ENCODE peak calls at places on chromosomes 2 and 18, in six cellular contexts. W, T, A, O, F and E are unnamed samples.

GRCh38 chr2:46435796-46436360 is 43.5 kb upstream of the TMEM247 start:
- DNase-seq in W (no peak), T (peak; percentile 15), A (no peak), O (no peak), F (peak; percentile 73), E (no peak)

GRCh38 chr2:85672486-85672885 is 4.5 kb upstream of the SFTPB start:
- DNase-seq in W (no peak), T (no peak), A (no peak), O (no peak), F (no peak), E (no peak)

GRCh38 chr2:73985318-73986084 is 791 bp downstream of the TET3 start:
- DNase-seq in W (no peak), T (no peak), A (peak; percentile 89), O (peak; percentile 54), F (no peak), E (no peak)

GRCh38 chr2:38728694-38729093 is 22.5 kb downstream of the SRSF7 start:
- DNase-seq in W (no peak), T (no peak), A (no peak), O (no peak), F (no peak), E (no peak)

GRCh38 chr2:188203756-188204155 is 87.9 kb upstream of the GULP1 start:
- DNase-seq in W (no peak), T (no peak), A (no peak), O (peak; percentile 4), F (no peak), E (peak; percentile 55)

GRCh38 chr2:23436346-23437099 is 51.5 kb downstream of the KLHL29 start:
- DNase-seq in W (peak; percentile 81), T (peak; percentile 68), A (no peak), O (peak; percentile 62), F (peak; percentile 45), E (no peak)

GRCh38 chr2:222862068-222862914 is 1.5 kb downstream of the ACSL3 start:
- DNase-seq in W (no peak), T (peak; percentile 45), A (no peak), O (peak; percentile 66), F (no peak), E (no peak)

GRCh38 chr2:23460228-23460627 is 75.2 kb downstream of the KLHL29 start:
- DNase-seq in W (peak; percentile 18), T (no peak), A (no peak), O (peak; percentile 53), F (no peak), E (no peak)

GRCh38 chr2:33411765-33412164 is 64.7 kb upstream of the RASGRP3 start:
- DNase-seq in W (no peak), T (no peak), A (no peak), O (peak; percentile 32), F (peak; percentile 63), E (no peak)

GRCh38 chr2:73284296-73285161 is at the start of gene FBXO41:
- DNase-seq in W (no peak), T (no peak), A (peak; percentile 88), O (peak; percentile 48), F (no peak), E (no peak)

GRCh38 chr2:192128655-192129054 is 66.1 kb downstream of the TMEFF2 start:
- DNase-seq in W (no peak), T (no peak), A (no peak), O (peak; percentile 20), F (peak; percentile 43), E (no peak)

GRCh38 chr2:24009680-24010476 is at the start of gene MFSD2B:
- DNase-seq in W (no peak), T (no peak), A (peak; percentile 75), O (peak; percentile 49), F (peak; percentile 5), E (no peak)

GRCh38 chr18:11025671-11026070 is 123.7 kb downstream of the PIEZO2 start:
- DNase-seq in W (no peak), T (no peak), A (no peak), O (no peak), F (no peak), E (no peak)

GRCh38 chr18:72871091-72871490 is 3.3 kb upstream of the NETO1 start:
- DNase-seq in W (no peak), T (peak; percentile 68), A (no peak), O (no peak), F (peak; percentile 35), E (no peak)

GRCh38 chr18:71209944-71210343 is 921.1 kb downstream of the SOCS6 start:
- DNase-seq in W (peak; percentile 90), T (no peak), A (no peak), O (no peak), F (peak; percentile 1), E (no peak)

GRCh38 chr2:100766806-100767205 is 53.1 kb upstream of the NPAS2 start:
- DNase-seq in W (no peak), T (no peak), A (no peak), O (peak; percentile 28), F (no peak), E (no peak)

GRCh38 chr2:127577503-127577902 is 42.0 kb downstream of the MYO7B start:
- DNase-seq in W (no peak), T (no peak), A (no peak), O (no peak), F (no peak), E (no peak)

GRCh38 chr2:137947714-137948336 is 16.4 kb upstream of the HNMT start:
- DNase-seq in W (peak; percentile 82), T (peak; percentile 56), A (peak; percentile 50), O (peak; percentile 75), F (peak; percentile 47), E (no peak)

GRCh38 chr2:202069189-202070050 is 3.6 kb upstream of the KIAA2012 start:
- DNase-seq in W (no peak), T (no peak), A (peak; percentile 29), O (no peak), F (no peak), E (no peak)

GRCh38 chr2:144509001-144509545 is 10.8 kb downstream of the ZEB2 start:
- DNase-seq in W (no peak), T (no peak), A (no peak), O (no peak), F (no peak), E (no peak)

GRCh38 chr2:200820573-200820972 is 8.9 kb downstream of the BZW1 start:
- DNase-seq in W (no peak), T (no peak), A (no peak), O (no peak), F (no peak), E (no peak)
- H3K36me3 ChIP-seq in W (peaks cover 40% of the 10 kb centered on the region), T (peaks cover 59% of the 10 kb centered on the region), A (peaks cover 69% of the 10 kb centered on the region), O (peaks cover 73% of the 10 kb centered on the region), F (peaks cover 55% of the 10 kb centered on the region), E (peaks cover 73% of the 10 kb centered on the region)

DNA sequence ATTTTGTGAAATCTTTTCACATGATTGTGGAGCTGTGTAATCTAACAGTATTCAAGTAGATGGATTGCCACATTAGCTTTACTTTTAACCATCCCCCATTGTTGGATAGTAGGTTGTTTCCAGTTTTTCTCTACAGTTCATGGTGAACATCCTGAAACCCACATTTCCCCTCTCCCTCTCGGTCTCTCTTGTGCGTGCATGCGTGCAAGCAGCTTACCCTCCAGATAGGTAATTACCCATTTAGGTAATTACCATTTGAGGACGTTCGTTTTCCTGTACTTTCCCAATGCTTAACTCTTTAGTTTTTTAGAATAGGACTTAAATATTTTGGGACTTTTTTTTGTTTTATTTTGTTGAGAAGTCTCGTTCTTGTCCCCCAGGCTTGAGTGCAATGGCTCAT is 12.5 kb downstream of the ZNF407 start:
- DNase-seq in W (no peak), T (no peak), A (no peak), O (no peak), F (no peak), E (no peak)
- TF ChIP-seq EZH2 in W (no peak), T (no peak), A (no peak), O (no peak), F (no peak), E (no peak)

DNA sequence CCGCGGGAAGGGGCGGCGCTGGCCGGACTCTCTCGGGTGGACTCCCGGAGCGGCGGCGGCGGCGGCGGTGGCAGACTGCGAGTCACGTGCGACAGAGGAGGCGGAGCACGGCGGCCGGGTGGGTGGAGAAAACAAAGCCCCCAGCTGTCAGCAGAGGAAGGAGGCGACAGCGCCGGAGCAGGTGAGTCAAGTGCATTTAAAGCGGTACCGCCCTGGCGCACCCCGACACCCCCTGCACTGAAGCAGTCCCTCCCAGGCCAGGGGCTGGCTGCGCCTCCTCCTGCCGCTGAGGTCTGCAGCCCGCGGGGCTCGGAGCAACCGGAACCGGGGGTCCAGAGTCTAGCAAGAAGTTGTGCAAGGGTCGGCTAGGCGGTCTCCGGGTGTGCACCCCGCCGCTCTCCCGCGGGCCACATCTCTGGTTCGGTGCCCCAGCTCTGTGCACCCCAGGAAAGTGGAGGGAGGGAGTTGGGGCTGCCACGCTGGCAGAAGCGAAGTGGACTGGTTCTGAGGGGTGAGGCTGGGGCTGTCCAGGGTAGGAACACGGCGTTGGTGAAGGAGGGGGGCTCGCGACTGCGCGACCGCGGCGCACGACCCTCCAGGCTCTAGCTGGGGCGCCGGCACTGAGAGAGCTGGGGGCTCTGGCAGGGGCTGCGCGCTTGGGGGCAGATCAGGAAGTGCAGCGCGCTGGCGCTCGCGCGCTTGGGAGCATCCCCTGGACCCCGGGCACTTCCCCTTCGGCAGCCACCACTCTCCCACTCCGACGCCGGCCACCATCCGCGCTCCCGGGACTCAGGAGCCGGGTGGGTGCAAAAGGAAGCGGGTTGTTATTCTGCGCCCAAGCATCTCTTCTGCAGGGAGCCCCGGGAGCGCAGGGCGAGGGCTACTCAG is 64.1 kb upstream of the MAPRE2 start:
- DNase-seq in W (peak; percentile 55), T (no peak), A (peak; percentile 52), O (peak; percentile 58), F (no peak), E (no peak)
- H3K9ac ChIP-seq in W (peak overlapping the region; percentile 58), T (peak overlapping the region; percentile 86), A (peak overlapping the region; percentile 86), O (peak overlapping the region; percentile 22), F (peak overlapping the region; percentile 63), E (peak overlapping the region; percentile 42)

GRCh38 chr2:75278314-75278713 is 79.0 kb upstream of the TACR1 start:
- DNase-seq in W (no peak), T (no peak), A (no peak), O (no peak), F (no peak), E (no peak)
- H3K36me3 ChIP-seq in W (no peaks in the 10 kb centered on the region), T (no peaks in the 10 kb centered on the region), A (no peaks in the 10 kb centered on the region), O (no peaks in the 10 kb centered on the region), F (no peaks in the 10 kb centered on the region), E (no peaks in the 10 kb centered on the region)

DNA sequence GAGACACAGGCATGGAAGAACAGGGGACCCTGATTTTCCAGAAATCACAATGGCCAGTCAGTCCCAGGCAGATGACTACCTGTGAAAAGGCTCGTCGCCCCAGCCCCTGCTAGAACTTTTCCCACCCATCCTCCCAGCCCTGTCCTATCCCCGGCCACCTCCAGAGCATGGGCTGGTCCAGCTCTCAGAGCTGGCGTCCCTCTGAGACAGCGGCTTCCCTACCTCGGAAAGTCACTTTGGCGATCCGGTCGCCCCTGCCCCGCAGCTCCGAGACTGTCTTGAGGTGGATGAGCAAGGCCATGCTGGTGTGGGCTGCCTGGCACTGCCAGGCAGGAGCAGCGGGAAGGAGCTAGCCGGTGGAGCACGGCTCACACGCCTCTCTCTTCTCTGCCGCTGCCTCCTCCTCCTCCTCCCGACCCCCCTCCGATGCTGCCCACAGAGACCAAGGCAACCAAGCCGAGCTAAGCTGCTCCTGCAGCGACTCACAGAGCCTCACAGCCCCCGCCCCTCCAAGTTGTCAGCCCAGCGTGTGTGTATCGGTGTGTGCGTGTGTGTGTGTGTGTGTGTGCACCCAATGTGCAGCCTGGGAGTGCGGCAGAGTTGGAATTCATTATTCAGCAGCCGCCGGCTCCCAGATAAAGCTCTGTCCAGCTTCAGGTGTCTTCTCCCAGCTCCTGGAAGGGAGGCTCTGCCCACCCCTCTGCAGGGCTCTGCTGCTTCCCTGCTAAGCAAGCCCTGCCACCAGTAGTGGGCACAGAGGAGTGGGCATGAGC is 80.5 kb upstream of the OTOF start:
- DNase-seq in W (no peak), T (no peak), A (no peak), O (peak; percentile 35), F (peak; percentile 41), E (no peak)
- TF ChIP-seq EZH2 in W (no peak), T (no peak), A (no peak), O (no peak), F (peak; percentile 63), E (no peak)

GRCh38 chr2:147083661-147084060 is 761.2 kb upstream of the ACVR2A start:
- DNase-seq in W (no peak), T (no peak), A (no peak), O (no peak), F (no peak), E (no peak)
- H3K9ac ChIP-seq in W (no peak overlapping the region), T (no peak overlapping the region), A (no peak overlapping the region), O (no peak overlapping the region), F (no peak overlapping the region), E (no peak overlapping the region)